ENCODE peak calls at places on chromosomes 13 and 19, in four cellular contexts. One of them, this sample, is unnamed.

GRCh38 chr19:19134687-19135158 is 3.6 kb downstream of the TMEM161A start:
- DNase-seq in CD8-positive, alpha-beta T cell: no peak
- DNase-seq in CD4-positive, alpha-beta T cell: peak
- DNase-seq in ovary: no peak
- DNase-seq in this sample: no peak

GRCh38 chr19:17686592-17687042 is 1.5 kb downstream of the UNC13A start:
- DNase-seq in CD8-positive, alpha-beta T cell: no peak
- DNase-seq in CD4-positive, alpha-beta T cell: no peak
- DNase-seq in ovary: no peak
- DNase-seq in this sample: peak

GRCh38 chr19:425056-425455 is 16.1 kb upstream of the C2CD4C start:
- DNase-seq in ovary: no peak
- DNase-seq in CD8-positive, alpha-beta T cell: no peak
- DNase-seq in CD4-positive, alpha-beta T cell: no peak
- DNase-seq in this sample: no peak

GRCh38 chr13:114161028-114161556 is 18.0 kb upstream of the CFAP97D2 start:
- DNase-seq in CD8-positive, alpha-beta T cell: no peak
- DNase-seq in CD4-positive, alpha-beta T cell: no peak
- DNase-seq in ovary: no peak
- DNase-seq in this sample: no peak

GRCh38 chr19:48837081-48837524 is 812 bp upstream of the HSD17B14 start:
- DNase-seq in CD4-positive, alpha-beta T cell: peak
- DNase-seq in ovary: peak
- DNase-seq in CD8-positive, alpha-beta T cell: peak
- DNase-seq in this sample: no peak

GRCh38 chr19:32397736-32398135 is 7.8 kb upstream of the DPY19L3 start:
- DNase-seq in ovary: no peak
- DNase-seq in CD8-positive, alpha-beta T cell: no peak
- DNase-seq in CD4-positive, alpha-beta T cell: no peak
- DNase-seq in this sample: peak

GRCh38 chr19:42471554-42472249 is 29.0 kb upstream of the CXCL17 start:
- DNase-seq in CD8-positive, alpha-beta T cell: no peak
- DNase-seq in ovary: no peak
- DNase-seq in CD4-positive, alpha-beta T cell: no peak
- DNase-seq in this sample: no peak

GRCh38 chr13:101447852-101448251 is 4.6 kb upstream of the ITGBL1 start:
- DNase-seq in ovary: no peak
- DNase-seq in CD4-positive, alpha-beta T cell: no peak
- DNase-seq in CD8-positive, alpha-beta T cell: no peak
- DNase-seq in this sample: no peak

GRCh38 chr19:34448191-34448590 is 20.0 kb downstream of the UBA2 start:
- DNase-seq in CD8-positive, alpha-beta T cell: no peak
- DNase-seq in ovary: no peak
- DNase-seq in CD4-positive, alpha-beta T cell: no peak
- DNase-seq in this sample: no peak

GRCh38 chr19:46760363-46760762 is 14.1 kb upstream of the STRN4 start:
- DNase-seq in CD8-positive, alpha-beta T cell: no peak
- DNase-seq in ovary: no peak
- DNase-seq in CD4-positive, alpha-beta T cell: no peak
- DNase-seq in this sample: no peak

GRCh38 chr13:114132419-114133121 is at the start of gene RASA3:
- DNase-seq in ovary: peak
- DNase-seq in CD8-positive, alpha-beta T cell: no peak
- DNase-seq in CD4-positive, alpha-beta T cell: peak
- DNase-seq in this sample: peak

GRCh38 chr13:28044608-28045007 is 55.8 kb downstream of the FLT3 start:
- DNase-seq in CD4-positive, alpha-beta T cell: no peak
- DNase-seq in CD8-positive, alpha-beta T cell: no peak
- DNase-seq in ovary: no peak
- DNase-seq in this sample: no peak

GRCh38 chr19:46635920-46636761 is at the start of gene GNG8:
- DNase-seq in CD8-positive, alpha-beta T cell: no peak
- DNase-seq in CD4-positive, alpha-beta T cell: no peak
- DNase-seq in ovary: no peak
- DNase-seq in this sample: no peak

GRCh38 chr13:61546911-61547310 is 131.3 kb upstream of the PCDH20 start:
- DNase-seq in CD8-positive, alpha-beta T cell: no peak
- DNase-seq in CD4-positive, alpha-beta T cell: no peak
- DNase-seq in ovary: no peak
- DNase-seq in this sample: no peak

GRCh38 chr13:105908581-105908980 is 626.9 kb downstream of the EFNB2 start:
- DNase-seq in ovary: no peak
- DNase-seq in CD8-positive, alpha-beta T cell: no peak
- DNase-seq in CD4-positive, alpha-beta T cell: no peak
- DNase-seq in this sample: no peak

GRCh38 chr19:29878973-29879654 is 62.9 kb upstream of the URI1 start:
- DNase-seq in CD4-positive, alpha-beta T cell: no peak
- DNase-seq in CD8-positive, alpha-beta T cell: no peak
- DNase-seq in ovary: no peak
- DNase-seq in this sample: peak

GRCh38 chr19:47780215-47780551 is 1.7 kb downstream of the SELENOW start:
- DNase-seq in ovary: no peak
- DNase-seq in CD4-positive, alpha-beta T cell: no peak
- DNase-seq in CD8-positive, alpha-beta T cell: no peak
- DNase-seq in this sample: no peak

GRCh38 chr13:102726430-102726829 is 31.6 kb upstream of the METTL21C start:
- DNase-seq in ovary: no peak
- DNase-seq in CD8-positive, alpha-beta T cell: no peak
- DNase-seq in CD4-positive, alpha-beta T cell: no peak
- DNase-seq in this sample: no peak

GRCh38 chr13:26019881-26020535 is 31.8 kb downstream of the SHISA2 start:
- DNase-seq in CD4-positive, alpha-beta T cell: no peak
- DNase-seq in CD8-positive, alpha-beta T cell: no peak
- DNase-seq in ovary: no peak
- DNase-seq in this sample: peak

GRCh38 chr13:78192721-78193120 is 274.1 kb upstream of the EDNRB start:
- DNase-seq in ovary: no peak
- DNase-seq in CD8-positive, alpha-beta T cell: no peak
- DNase-seq in CD4-positive, alpha-beta T cell: no peak
- DNase-seq in this sample: no peak

GRCh38 chr19:51407631-51408131 is 9.8 kb downstream of the SIGLEC10 start:
- DNase-seq in CD4-positive, alpha-beta T cell: no peak
- DNase-seq in ovary: no peak
- DNase-seq in CD8-positive, alpha-beta T cell: no peak
- DNase-seq in this sample: no peak

GRCh38 chr13:76745246-76746200 is 140.7 kb downstream of the KCTD12 start:
- DNase-seq in CD8-positive, alpha-beta T cell: no peak
- DNase-seq in ovary: no peak
- DNase-seq in CD4-positive, alpha-beta T cell: no peak
- DNase-seq in this sample: no peak

GRCh38 chr13:44051923-44052322 is 172.2 kb downstream of the LACC1 start:
- DNase-seq in CD4-positive, alpha-beta T cell: no peak
- DNase-seq in ovary: no peak
- DNase-seq in CD8-positive, alpha-beta T cell: no peak
- DNase-seq in this sample: no peak

GRCh38 chr13:111171629-111172028 is 56.5 kb downstream of the ARHGEF7 start:
- DNase-seq in CD4-positive, alpha-beta T cell: no peak
- DNase-seq in ovary: no peak
- DNase-seq in CD8-positive, alpha-beta T cell: no peak
- DNase-seq in this sample: no peak

GRCh38 chr13:46624353-46624752 is 71.4 kb downstream of the LRCH1 start:
- DNase-seq in CD8-positive, alpha-beta T cell: no peak
- DNase-seq in CD4-positive, alpha-beta T cell: no peak
- DNase-seq in ovary: no peak
- DNase-seq in this sample: no peak

GRCh38 chr13:75470676-75471075 is 11.3 kb downstream of the TBC1D4 start:
- DNase-seq in ovary: no peak
- DNase-seq in CD8-positive, alpha-beta T cell: no peak
- DNase-seq in CD4-positive, alpha-beta T cell: no peak
- DNase-seq in this sample: no peak

GRCh38 chr19:21789761-21790160 is 22.4 kb upstream of the ZNF100 start:
- DNase-seq in CD4-positive, alpha-beta T cell: no peak
- DNase-seq in ovary: no peak
- DNase-seq in CD8-positive, alpha-beta T cell: no peak
- DNase-seq in this sample: no peak

GRCh38 chr13:28411859-28412353 is 83.0 kb downstream of the FLT1 start:
- DNase-seq in CD8-positive, alpha-beta T cell: no peak
- DNase-seq in ovary: no peak
- DNase-seq in CD4-positive, alpha-beta T cell: no peak
- DNase-seq in this sample: no peak

GRCh38 chr19:48258350-48258749 is 2.6 kb upstream of the CARD8 start:
- DNase-seq in CD4-positive, alpha-beta T cell: no peak
- DNase-seq in CD8-positive, alpha-beta T cell: no peak
- DNase-seq in ovary: no peak
- DNase-seq in this sample: no peak

GRCh38 chr19:19602713-19603320 is 15.7 kb downstream of the PBX4 start:
- DNase-seq in ovary: no peak
- DNase-seq in CD4-positive, alpha-beta T cell: no peak
- DNase-seq in CD8-positive, alpha-beta T cell: no peak
- DNase-seq in this sample: no peak

GRCh38 chr13:39776439-39776838 is 121.0 kb downstream of the COG6 start:
- DNase-seq in CD8-positive, alpha-beta T cell: no peak
- DNase-seq in CD4-positive, alpha-beta T cell: no peak
- DNase-seq in ovary: no peak
- DNase-seq in this sample: no peak

GRCh38 chr19:40270362-40271089 is 14.6 kb downstream of the AKT2 start:
- DNase-seq in CD8-positive, alpha-beta T cell: no peak
- DNase-seq in CD4-positive, alpha-beta T cell: no peak
- DNase-seq in ovary: no peak
- DNase-seq in this sample: no peak

GRCh38 chr19:47210689-47211316 is 20.2 kb downstream of the BBC3 start:
- DNase-seq in CD4-positive, alpha-beta T cell: peak
- DNase-seq in ovary: peak
- DNase-seq in CD8-positive, alpha-beta T cell: peak
- DNase-seq in this sample: peak

GRCh38 chr19:1046836-1047695 is 7.2 kb downstream of the ABCA7 start:
- DNase-seq in ovary: no peak
- DNase-seq in CD4-positive, alpha-beta T cell: no peak
- DNase-seq in CD8-positive, alpha-beta T cell: no peak
- DNase-seq in this sample: no peak

GRCh38 chr19:16462757-16463250 is 9.0 kb downstream of the EPS15L1 start:
- DNase-seq in CD8-positive, alpha-beta T cell: no peak
- DNase-seq in CD4-positive, alpha-beta T cell: no peak
- DNase-seq in ovary: no peak
- DNase-seq in this sample: no peak

GRCh38 chr13:80297094-80297493 is 43.8 kb downstream of the SPRY2 start:
- DNase-seq in ovary: no peak
- DNase-seq in CD4-positive, alpha-beta T cell: no peak
- DNase-seq in CD8-positive, alpha-beta T cell: no peak
- DNase-seq in this sample: no peak
- H3K27ac ChIP-seq in ovary: no peak
- H3K27ac ChIP-seq in CD4-positive, alpha-beta T cell: no peak
- H3K27ac ChIP-seq in CD8-positive, alpha-beta T cell: no peak
- H3K27ac ChIP-seq in this sample: no peak

GRCh38 chr13:30924321-30924720 is 8.1 kb upstream of the TEX26 start:
- DNase-seq in CD8-positive, alpha-beta T cell: no peak
- DNase-seq in CD4-positive, alpha-beta T cell: no peak
- DNase-seq in ovary: no peak
- DNase-seq in this sample: no peak
- H3K27ac ChIP-seq in CD8-positive, alpha-beta T cell: no peak
- H3K27ac ChIP-seq in CD4-positive, alpha-beta T cell: no peak
- H3K27ac ChIP-seq in ovary: no peak
- H3K27ac ChIP-seq in this sample: no peak

GRCh38 chr13:36885901-36886300 is 34.1 kb downstream of the SMAD9 start:
- DNase-seq in ovary: no peak
- DNase-seq in CD4-positive, alpha-beta T cell: no peak
- DNase-seq in CD8-positive, alpha-beta T cell: no peak
- DNase-seq in this sample: no peak

GRCh38 chr13:36888645-36889044 is 31.4 kb downstream of the SMAD9 start:
- DNase-seq in CD8-positive, alpha-beta T cell: no peak
- DNase-seq in ovary: no peak
- DNase-seq in CD4-positive, alpha-beta T cell: no peak
- DNase-seq in this sample: no peak

GRCh38 chr13:36891752-36892151 is 28.3 kb downstream of the SMAD9 start:
- DNase-seq in CD8-positive, alpha-beta T cell: no peak
- DNase-seq in CD4-positive, alpha-beta T cell: no peak
- DNase-seq in ovary: no peak
- DNase-seq in this sample: no peak

GRCh38 chr13:36884235-36884634 is 35.8 kb downstream of the SMAD9 start:
- DNase-seq in CD4-positive, alpha-beta T cell: no peak
- DNase-seq in CD8-positive, alpha-beta T cell: no peak
- DNase-seq in ovary: no peak
- DNase-seq in this sample: peak

DNA sequence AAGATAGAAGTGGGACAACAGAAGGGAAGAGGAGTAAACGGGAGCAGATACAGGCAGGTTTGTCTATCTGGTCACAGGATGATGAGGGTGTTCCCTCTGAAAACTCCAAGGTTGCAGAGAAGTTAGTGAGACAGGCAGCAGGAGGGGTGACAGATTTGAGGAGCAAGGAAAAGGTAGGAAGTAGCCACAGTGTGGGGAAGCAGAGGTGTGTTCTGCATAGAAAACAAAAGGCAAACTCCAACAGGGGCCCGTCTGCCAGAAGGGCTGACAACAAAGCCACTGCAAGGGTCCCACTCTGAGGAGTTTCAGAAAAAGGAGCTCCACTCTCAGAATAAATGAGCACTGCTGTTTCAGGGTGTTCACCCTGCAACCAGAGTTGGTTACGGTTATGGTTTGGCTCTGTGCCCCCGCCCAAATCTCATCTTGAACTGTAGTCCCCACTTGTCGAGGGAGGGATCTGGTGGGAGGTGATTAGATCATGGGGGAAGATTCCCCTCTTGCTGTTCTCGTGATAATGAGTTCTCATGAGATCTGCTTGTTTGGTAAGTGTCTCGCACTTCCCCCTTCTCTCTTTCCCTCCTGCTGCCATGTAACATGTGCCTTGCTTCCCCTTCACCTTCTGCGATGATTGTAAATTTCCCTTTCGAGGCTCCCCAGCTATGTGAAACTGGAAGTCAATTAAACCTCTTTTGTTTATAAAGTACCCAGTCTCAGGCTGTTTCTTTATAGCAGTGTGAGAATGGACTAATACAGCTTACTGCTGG is 32.1 kb downstream of the SMAD9 start:
- DNase-seq in CD8-positive, alpha-beta T cell: no peak
- DNase-seq in ovary: no peak
- DNase-seq in CD4-positive, alpha-beta T cell: no peak
- DNase-seq in this sample: no peak
- H3K27ac ChIP-seq in CD8-positive, alpha-beta T cell: no peak
- H3K27ac ChIP-seq in ovary: no peak
- H3K27ac ChIP-seq in CD4-positive, alpha-beta T cell: no peak
- H3K27ac ChIP-seq in this sample: no peak

DNA sequence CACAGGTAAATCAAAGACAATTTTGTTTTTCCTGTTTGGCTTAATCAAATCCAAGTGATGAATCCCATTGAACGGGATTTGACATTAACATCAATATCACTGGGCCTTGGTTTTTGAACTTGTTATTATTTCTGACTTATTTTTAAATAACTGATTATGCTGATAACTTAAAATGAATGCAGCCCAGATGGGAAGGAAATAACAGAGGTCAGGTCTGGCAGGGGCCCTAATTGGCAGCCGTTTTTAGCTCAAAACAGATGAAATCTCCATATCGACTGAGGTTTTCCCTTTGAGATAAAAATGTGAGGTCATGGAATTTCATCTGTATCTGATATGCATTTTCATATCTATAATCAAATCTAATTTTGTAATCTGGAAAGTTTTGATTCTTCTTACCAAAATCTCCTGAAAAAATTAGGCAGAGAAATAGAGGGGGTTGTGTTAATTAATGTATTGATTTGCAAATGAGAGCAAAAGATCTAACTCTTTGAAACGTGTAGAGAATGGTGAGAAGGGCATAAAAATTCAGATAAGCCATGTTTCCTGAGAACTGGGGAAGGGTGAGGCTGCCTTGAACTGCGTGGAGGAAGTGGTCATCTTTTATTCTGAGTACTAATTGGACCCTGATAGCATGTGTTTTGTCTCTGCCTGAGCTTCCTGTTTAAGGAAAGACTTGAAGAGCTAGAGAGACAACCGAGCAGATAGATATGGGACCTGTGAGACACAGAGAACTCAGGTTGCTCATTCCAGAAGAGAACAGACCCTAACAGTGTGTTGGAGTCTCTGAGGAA is 98.2 kb upstream of the C1QTNF9B start:
- DNase-seq in ovary: no peak
- DNase-seq in CD8-positive, alpha-beta T cell: no peak
- DNase-seq in CD4-positive, alpha-beta T cell: no peak
- DNase-seq in this sample: no peak
- H3K27ac ChIP-seq in ovary: no peak
- H3K27ac ChIP-seq in CD8-positive, alpha-beta T cell: no peak
- H3K27ac ChIP-seq in CD4-positive, alpha-beta T cell: no peak
- H3K27ac ChIP-seq in this sample: no peak